ENCODE peak calls at places on chromosomes 11 and 22, in nine cellular contexts. One of them, this sample, is unnamed.

GRCh38 chr11:101323997-101324396 is 194.4 kb upstream of the PGR start:
- DNase-seq in mesenteric fat pad: no peak
- DNase-seq in stimulated activated naive CD8-positive, alpha-beta T cell treated with anti-CD3 and anti-CD28 coated beads, Interleukin-15, Interleukin-2, amounts not matched to agents 100 U/mL and 50 U/mL, for 24 hours: no peak
- DNase-seq in tibial nerve: no peak
- DNase-seq in brain microvascular endothelial cell: no peak
- DNase-seq in right lobe of liver: peak
- DNase-seq in NCI-H2081: no peak
- DNase-seq in activated T-cell treated with anti-CD3 and anti-CD28 coated beads, Interleukin-2, amount 50 U/mL, for 1 hour: no peak
- DNase-seq in lung microvascular endothelial cell: no peak
- DNase-seq in this sample: no peak

GRCh38 chr11:68658661-68659060 is 25.7 kb upstream of the GAL start:
- DNase-seq in stimulated activated naive CD8-positive, alpha-beta T cell treated with anti-CD3 and anti-CD28 coated beads, Interleukin-15, Interleukin-2, amounts not matched to agents 100 U/mL and 50 U/mL, for 24 hours: no peak
- DNase-seq in brain microvascular endothelial cell: peak
- DNase-seq in mesenteric fat pad: no peak
- DNase-seq in tibial nerve: peak
- DNase-seq in right lobe of liver: no peak
- DNase-seq in NCI-H2081: no peak
- DNase-seq in lung microvascular endothelial cell: no peak
- DNase-seq in activated T-cell treated with anti-CD3 and anti-CD28 coated beads, Interleukin-2, amount 50 U/mL, for 1 hour: no peak
- DNase-seq in this sample: no peak

GRCh38 chr11:48107188-48107704 is 109.4 kb upstream of the OR4B1 start:
- DNase-seq in brain microvascular endothelial cell: no peak
- DNase-seq in lung microvascular endothelial cell: no peak
- DNase-seq in stimulated activated naive CD8-positive, alpha-beta T cell treated with anti-CD3 and anti-CD28 coated beads, Interleukin-15, Interleukin-2, amounts not matched to agents 100 U/mL and 50 U/mL, for 24 hours: peak
- DNase-seq in mesenteric fat pad: no peak
- DNase-seq in right lobe of liver: no peak
- DNase-seq in activated T-cell treated with anti-CD3 and anti-CD28 coated beads, Interleukin-2, amount 50 U/mL, for 1 hour: no peak
- DNase-seq in tibial nerve: no peak
- DNase-seq in NCI-H2081: no peak
- DNase-seq in this sample: no peak

GRCh38 chr22:23137905-23138520 is 3.8 kb downstream of the RSPH14 start:
- DNase-seq in mesenteric fat pad: no peak
- DNase-seq in stimulated activated naive CD8-positive, alpha-beta T cell treated with anti-CD3 and anti-CD28 coated beads, Interleukin-15, Interleukin-2, amounts not matched to agents 100 U/mL and 50 U/mL, for 24 hours: peak
- DNase-seq in lung microvascular endothelial cell: no peak
- DNase-seq in activated T-cell treated with anti-CD3 and anti-CD28 coated beads, Interleukin-2, amount 50 U/mL, for 1 hour: peak
- DNase-seq in brain microvascular endothelial cell: no peak
- DNase-seq in right lobe of liver: peak
- DNase-seq in NCI-H2081: no peak
- DNase-seq in tibial nerve: no peak
- DNase-seq in this sample: no peak

GRCh38 chr11:113289341-113290187 is 24.8 kb upstream of the TTC12 start:
- DNase-seq in mesenteric fat pad: peak
- DNase-seq in brain microvascular endothelial cell: peak
- DNase-seq in tibial nerve: peak
- DNase-seq in stimulated activated naive CD8-positive, alpha-beta T cell treated with anti-CD3 and anti-CD28 coated beads, Interleukin-15, Interleukin-2, amounts not matched to agents 100 U/mL and 50 U/mL, for 24 hours: peak
- DNase-seq in lung microvascular endothelial cell: peak
- DNase-seq in right lobe of liver: peak
- DNase-seq in NCI-H2081: peak
- DNase-seq in activated T-cell treated with anti-CD3 and anti-CD28 coated beads, Interleukin-2, amount 50 U/mL, for 1 hour: peak
- DNase-seq in this sample: peak

GRCh38 chr22:47322854-47323253 is 560.4 kb downstream of the TBC1D22A start:
- DNase-seq in right lobe of liver: no peak
- DNase-seq in stimulated activated naive CD8-positive, alpha-beta T cell treated with anti-CD3 and anti-CD28 coated beads, Interleukin-15, Interleukin-2, amounts not matched to agents 100 U/mL and 50 U/mL, for 24 hours: no peak
- DNase-seq in NCI-H2081: peak
- DNase-seq in brain microvascular endothelial cell: no peak
- DNase-seq in mesenteric fat pad: peak
- DNase-seq in tibial nerve: no peak
- DNase-seq in activated T-cell treated with anti-CD3 and anti-CD28 coated beads, Interleukin-2, amount 50 U/mL, for 1 hour: no peak
- DNase-seq in lung microvascular endothelial cell: no peak
- DNase-seq in this sample: no peak

GRCh38 chr11:116853461-116854073 is 16.1 kb upstream of the APOA1 start:
- DNase-seq in mesenteric fat pad: no peak
- DNase-seq in brain microvascular endothelial cell: peak
- DNase-seq in tibial nerve: no peak
- DNase-seq in stimulated activated naive CD8-positive, alpha-beta T cell treated with anti-CD3 and anti-CD28 coated beads, Interleukin-15, Interleukin-2, amounts not matched to agents 100 U/mL and 50 U/mL, for 24 hours: peak
- DNase-seq in activated T-cell treated with anti-CD3 and anti-CD28 coated beads, Interleukin-2, amount 50 U/mL, for 1 hour: peak
- DNase-seq in NCI-H2081: peak
- DNase-seq in lung microvascular endothelial cell: peak
- DNase-seq in right lobe of liver: no peak
- DNase-seq in this sample: peak

GRCh38 chr11:17164361-17165246 is 43.2 kb downstream of the PIK3C2A start:
- DNase-seq in tibial nerve: peak
- DNase-seq in right lobe of liver: no peak
- DNase-seq in mesenteric fat pad: no peak
- DNase-seq in brain microvascular endothelial cell: no peak
- DNase-seq in stimulated activated naive CD8-positive, alpha-beta T cell treated with anti-CD3 and anti-CD28 coated beads, Interleukin-15, Interleukin-2, amounts not matched to agents 100 U/mL and 50 U/mL, for 24 hours: no peak
- DNase-seq in lung microvascular endothelial cell: peak
- DNase-seq in NCI-H2081: no peak
- DNase-seq in activated T-cell treated with anti-CD3 and anti-CD28 coated beads, Interleukin-2, amount 50 U/mL, for 1 hour: no peak
- DNase-seq in this sample: no peak

GRCh38 chr11:121596195-121597145 is 143.7 kb upstream of the SORL1-AS1 start:
- DNase-seq in lung microvascular endothelial cell: no peak
- DNase-seq in brain microvascular endothelial cell: no peak
- DNase-seq in NCI-H2081: no peak
- DNase-seq in activated T-cell treated with anti-CD3 and anti-CD28 coated beads, Interleukin-2, amount 50 U/mL, for 1 hour: no peak
- DNase-seq in right lobe of liver: no peak
- DNase-seq in stimulated activated naive CD8-positive, alpha-beta T cell treated with anti-CD3 and anti-CD28 coated beads, Interleukin-15, Interleukin-2, amounts not matched to agents 100 U/mL and 50 U/mL, for 24 hours: no peak
- DNase-seq in tibial nerve: no peak
- DNase-seq in mesenteric fat pad: no peak
- DNase-seq in this sample: no peak

GRCh38 chr11:66341502-66342126 is 3.3 kb downstream of the BRMS1 start:
- DNase-seq in lung microvascular endothelial cell: no peak
- DNase-seq in mesenteric fat pad: no peak
- DNase-seq in NCI-H2081: no peak
- DNase-seq in tibial nerve: no peak
- DNase-seq in stimulated activated naive CD8-positive, alpha-beta T cell treated with anti-CD3 and anti-CD28 coated beads, Interleukin-15, Interleukin-2, amounts not matched to agents 100 U/mL and 50 U/mL, for 24 hours: no peak
- DNase-seq in right lobe of liver: peak
- DNase-seq in activated T-cell treated with anti-CD3 and anti-CD28 coated beads, Interleukin-2, amount 50 U/mL, for 1 hour: no peak
- DNase-seq in brain microvascular endothelial cell: no peak
- DNase-seq in this sample: no peak

GRCh38 chr22:24474221-24474620 is 20.9 kb upstream of the UPB1 start:
- DNase-seq in right lobe of liver: no peak
- DNase-seq in activated T-cell treated with anti-CD3 and anti-CD28 coated beads, Interleukin-2, amount 50 U/mL, for 1 hour: no peak
- DNase-seq in stimulated activated naive CD8-positive, alpha-beta T cell treated with anti-CD3 and anti-CD28 coated beads, Interleukin-15, Interleukin-2, amounts not matched to agents 100 U/mL and 50 U/mL, for 24 hours: no peak
- DNase-seq in NCI-H2081: no peak
- DNase-seq in lung microvascular endothelial cell: peak
- DNase-seq in mesenteric fat pad: no peak
- DNase-seq in tibial nerve: no peak
- DNase-seq in brain microvascular endothelial cell: peak
- DNase-seq in this sample: no peak

GRCh38 chr11:17250561-17251350 is 25.8 kb upstream of the NUCB2 start:
- DNase-seq in tibial nerve: no peak
- DNase-seq in mesenteric fat pad: no peak
- DNase-seq in stimulated activated naive CD8-positive, alpha-beta T cell treated with anti-CD3 and anti-CD28 coated beads, Interleukin-15, Interleukin-2, amounts not matched to agents 100 U/mL and 50 U/mL, for 24 hours: no peak
- DNase-seq in brain microvascular endothelial cell: no peak
- DNase-seq in NCI-H2081: no peak
- DNase-seq in right lobe of liver: no peak
- DNase-seq in lung microvascular endothelial cell: no peak
- DNase-seq in activated T-cell treated with anti-CD3 and anti-CD28 coated beads, Interleukin-2, amount 50 U/mL, for 1 hour: no peak
- DNase-seq in this sample: no peak

GRCh38 chr11:58003036-58003435 is 20.6 kb upstream of the OR9Q1 start:
- DNase-seq in activated T-cell treated with anti-CD3 and anti-CD28 coated beads, Interleukin-2, amount 50 U/mL, for 1 hour: no peak
- DNase-seq in mesenteric fat pad: no peak
- DNase-seq in stimulated activated naive CD8-positive, alpha-beta T cell treated with anti-CD3 and anti-CD28 coated beads, Interleukin-15, Interleukin-2, amounts not matched to agents 100 U/mL and 50 U/mL, for 24 hours: no peak
- DNase-seq in NCI-H2081: no peak
- DNase-seq in right lobe of liver: no peak
- DNase-seq in brain microvascular endothelial cell: no peak
- DNase-seq in lung microvascular endothelial cell: peak
- DNase-seq in tibial nerve: no peak
- DNase-seq in this sample: no peak

GRCh38 chr22:23306438-23306921 is 126.2 kb downstream of the BCR start:
- DNase-seq in brain microvascular endothelial cell: peak
- DNase-seq in stimulated activated naive CD8-positive, alpha-beta T cell treated with anti-CD3 and anti-CD28 coated beads, Interleukin-15, Interleukin-2, amounts not matched to agents 100 U/mL and 50 U/mL, for 24 hours: no peak
- DNase-seq in right lobe of liver: no peak
- DNase-seq in NCI-H2081: no peak
- DNase-seq in mesenteric fat pad: peak
- DNase-seq in activated T-cell treated with anti-CD3 and anti-CD28 coated beads, Interleukin-2, amount 50 U/mL, for 1 hour: no peak
- DNase-seq in tibial nerve: no peak
- DNase-seq in lung microvascular endothelial cell: peak
- DNase-seq in this sample: no peak

GRCh38 chr11:64253481-64253880 is 2.2 kb downstream of the PLCB3 start:
- DNase-seq in mesenteric fat pad: no peak
- DNase-seq in lung microvascular endothelial cell: no peak
- DNase-seq in tibial nerve: no peak
- DNase-seq in brain microvascular endothelial cell: no peak
- DNase-seq in NCI-H2081: no peak
- DNase-seq in activated T-cell treated with anti-CD3 and anti-CD28 coated beads, Interleukin-2, amount 50 U/mL, for 1 hour: no peak
- DNase-seq in stimulated activated naive CD8-positive, alpha-beta T cell treated with anti-CD3 and anti-CD28 coated beads, Interleukin-15, Interleukin-2, amounts not matched to agents 100 U/mL and 50 U/mL, for 24 hours: no peak
- DNase-seq in right lobe of liver: no peak
- DNase-seq in this sample: no peak

This sample was measured in left colon.